ENCODE peak calls at places on chromosomes 4 and X, in nine cellular contexts. M is lower lobe of right lung; A is germinal center; W is activated effector memory CD4-positive, alpha-beta T cell treated with Interleukin-2 at 50 U/mL for 16 hours; L is stimulated activated CD4-positive, alpha-beta T cell treated with anti-CD3 and anti-CD28 coated beads, TNF-alpha, amount 100 ng/mL, for 48 hours; J is lung microvascular endothelial cell; E is stimulated activated CD8-positive, alpha-beta memory T cell treated with anti-CD3 and anti-CD28 coated beads, Interleukin-15, amount 100 ng/mL, for 48 hours; Z is neural progenitor cell; K is HepG2. U is an unnamed sample.

GRCh38 chr4:145882594-145882993 is 56.0 kb downstream of the ZNF827 start:
- DNase-seq in W (no peak), M (no peak), J (no peak), Z (no peak), E (no peak), K (no peak), A (no peak), L (no peak), U (no peak)

GRCh38 chrX:49876750-49877149 is 2.5 kb upstream of the USP27X start:
- DNase-seq in Z (peak), M (no peak), W (no peak), E (no peak), L (peak), J (peak), A (peak), K (peak), U (no peak)

GRCh38 chr4:95637047-95637600 is 88.4 kb upstream of the UNC5C start:
- DNase-seq in Z (peak), L (no peak), W (no peak), E (no peak), K (no peak), M (no peak), J (no peak), A (no peak), U (no peak)

GRCh38 chr4:38837334-38837733 is 19.3 kb downstream of the TLR6 start:
- DNase-seq in W (no peak), K (no peak), E (no peak), M (no peak), Z (no peak), A (no peak), J (no peak), L (no peak), U (no peak)

GRCh38 chr4:116866116-116866515 is 219.3 kb downstream of the TRAM1L1 start:
- DNase-seq in W (no peak), J (no peak), M (no peak), Z (no peak), E (no peak), L (no peak), K (no peak), A (no peak), U (no peak)

GRCh38 chr4:144649646-144650045 is 3.7 kb downstream of the HHIP start:
- DNase-seq in Z (peak), E (no peak), M (no peak), W (no peak), K (no peak), A (no peak), J (peak), L (no peak), U (no peak)

GRCh38 chr4:66524778-66525177 is 854.5 kb upstream of the EPHA5 start:
- DNase-seq in W (no peak), A (no peak), Z (no peak), J (no peak), K (no peak), E (no peak), M (no peak), L (no peak), U (no peak)

GRCh38 chr4:51943221-51943620 is 76.9 kb downstream of the LRRC66 start:
- DNase-seq in L (no peak), A (no peak), E (no peak), J (no peak), W (no peak), M (no peak), K (peak), Z (no peak), U (no peak)

GRCh38 chrX:16788477-16788876 is 2.2 kb downstream of the TXLNG start:
- DNase-seq in A (no peak), K (no peak), M (no peak), W (no peak), L (no peak), E (no peak), Z (no peak), J (no peak), U (no peak)

GRCh38 chr4:74223801-74224200 is 65.9 kb downstream of the MTHFD2L start:
- DNase-seq in J (peak), Z (no peak), A (no peak), K (no peak), L (no peak), E (no peak), M (no peak), W (no peak), U (no peak)

GRCh38 chrX:39470588-39471155 is 627.1 kb downstream of the BCOR start:
- DNase-seq in Z (no peak), K (no peak), W (no peak), E (no peak), M (no peak), A (no peak), J (no peak), L (no peak), U (no peak)

GRCh38 chr4:87804871-87805270 is 5.5 kb downstream of the IBSP start:
- DNase-seq in K (no peak), W (no peak), Z (no peak), E (no peak), A (no peak), J (no peak), L (no peak), M (no peak), U (no peak)

GRCh38 chrX:154719132-154719675 is 31.7 kb downstream of the GAB3 start:
- DNase-seq in L (no peak), W (peak), M (no peak), K (no peak), A (no peak), E (no peak), Z (no peak), J (no peak), U (no peak)

GRCh38 chrX:111282991-111283390 is 12.7 kb upstream of the CAPN6 start:
- DNase-seq in L (no peak), Z (no peak), E (no peak), J (no peak), W (no peak), K (no peak), A (no peak), M (no peak), U (no peak)

GRCh38 chrX:49271341-49271740 is 1.7 kb downstream of the PPP1R3F start:
- DNase-seq in A (no peak), K (no peak), E (no peak), Z (no peak), J (no peak), M (no peak), W (no peak), L (no peak), U (no peak)